ENCODE peak calls at places on chromosome 11, in five cellular contexts. Z is lung, V is psoas muscle, S is BE2C, H is IMR-90. E is an unnamed sample. For H3K4me1, the result is how much of the 10 kb centered on the place peaks cover.

GRCh38 chr11:118435893-118436624 is at the start of gene KMT2A:
- DNase-seq in Z (peak), V (peak), S (peak), H (peak), E (peak)

GRCh38 chr11:113732092-113732491 is 26.0 kb upstream of the TMPRSS5 start:
- DNase-seq in Z (no peak), V (no peak), S (no peak), H (no peak), E (no peak)

GRCh38 chr11:100671471-100671870 is 15.6 kb upstream of the ARHGAP42 start:
- DNase-seq in Z (no peak), V (no peak), S (no peak), H (peak), E (no peak)

GRCh38 chr11:43947815-43948214 is 5.4 kb downstream of the C11orf96 start:
- DNase-seq in Z (no peak), V (no peak), S (peak), H (no peak), E (no peak)

GRCh38 chr11:103806130-103806900 is 230.1 kb upstream of the DDI1 start:
- DNase-seq in Z (no peak), V (no peak), S (no peak), H (peak), E (no peak)

GRCh38 chr11:67057410-67057757 is 737 bp downstream of the RHOD start:
- DNase-seq in Z (no peak), V (peak), S (no peak), H (no peak), E (no peak)

GRCh38 chr11:34749666-34750659 is 129.1 kb downstream of the EHF start:
- DNase-seq in Z (peak), V (peak), S (no peak), H (peak), E (no peak)

GRCh38 chr11:24760681-24761080 is 263.8 kb downstream of the LUZP2 start:
- DNase-seq in Z (no peak), V (no peak), S (no peak), H (peak), E (no peak)

GRCh38 chr11:27084407-27084985 is 43.9 kb downstream of the BBOX1 start:
- DNase-seq in Z (no peak), V (no peak), S (no peak), H (peak), E (no peak)

GRCh38 chr11:28521075-28521474 is 412.9 kb downstream of the METTL15 start:
- DNase-seq in Z (no peak), V (no peak), S (no peak), H (peak), E (no peak)

GRCh38 chr11:112161012-112161411 is 2.9 kb downstream of the IL18 start:
- DNase-seq in Z (no peak), V (no peak), S (no peak), H (no peak), E (no peak)

GRCh38 chr11:117182551-117182935 is 4.0 kb downstream of the SIDT2 start:
- DNase-seq in Z (no peak), V (no peak), S (no peak), H (no peak), E (no peak)

GRCh38 chr11:117998664-117999353 is 12.6 kb downstream of the IL10RA start:
- DNase-seq in Z (no peak), V (no peak), S (no peak), H (no peak), E (no peak)

GRCh38 chr11:20980736-20981135 is 311.4 kb downstream of the NELL1 start:
- DNase-seq in Z (no peak), V (no peak), S (no peak), H (no peak), E (no peak)

GRCh38 chr11:44030276-44030932 is 17.4 kb upstream of the ACCSL start:
- DNase-seq in Z (peak), V (no peak), S (no peak), H (peak), E (no peak)

GRCh38 chr11:100709233-100709999 is 22.3 kb downstream of the ARHGAP42 start:
- DNase-seq in Z (no peak), V (no peak), S (no peak), H (peak), E (no peak)

GRCh38 chr11:76637491-76638266 is 32.9 kb downstream of the LRRC32 start:
- DNase-seq in Z (no peak), V (peak), S (no peak), H (no peak), E (no peak)

GRCh38 chr11:130828741-130829140 is 87.5 kb downstream of the SNX19 start:
- DNase-seq in Z (no peak), V (peak), S (no peak), H (no peak), E (no peak)

GRCh38 chr11:69697861-69698260 is 6.0 kb downstream of the FGF19 start:
- DNase-seq in Z (no peak), V (no peak), S (no peak), H (no peak), E (no peak)

GRCh38 chr11:102955624-102956023 is at the start of gene MMP13:
- DNase-seq in Z (no peak), V (no peak), S (no peak), H (no peak), E (no peak)

GRCh38 chr11:62145261-62145871 is 21.6 kb downstream of the INCENP start:
- DNase-seq in Z (no peak), V (no peak), S (no peak), H (no peak), E (no peak)

GRCh38 chr11:132289590-132290256 is 919.3 kb downstream of the NTM start:
- DNase-seq in Z (no peak), V (no peak), S (no peak), H (no peak), E (no peak)

GRCh38 chr11:47156951-47157350 is 19.7 kb downstream of the ARFGAP2 start:
- DNase-seq in Z (no peak), V (no peak), S (no peak), H (no peak), E (no peak)

GRCh38 chr11:85236211-85236610 is 390.9 kb downstream of the DLG2 start:
- DNase-seq in Z (no peak), V (no peak), S (no peak), H (no peak), E (no peak)

DNA sequence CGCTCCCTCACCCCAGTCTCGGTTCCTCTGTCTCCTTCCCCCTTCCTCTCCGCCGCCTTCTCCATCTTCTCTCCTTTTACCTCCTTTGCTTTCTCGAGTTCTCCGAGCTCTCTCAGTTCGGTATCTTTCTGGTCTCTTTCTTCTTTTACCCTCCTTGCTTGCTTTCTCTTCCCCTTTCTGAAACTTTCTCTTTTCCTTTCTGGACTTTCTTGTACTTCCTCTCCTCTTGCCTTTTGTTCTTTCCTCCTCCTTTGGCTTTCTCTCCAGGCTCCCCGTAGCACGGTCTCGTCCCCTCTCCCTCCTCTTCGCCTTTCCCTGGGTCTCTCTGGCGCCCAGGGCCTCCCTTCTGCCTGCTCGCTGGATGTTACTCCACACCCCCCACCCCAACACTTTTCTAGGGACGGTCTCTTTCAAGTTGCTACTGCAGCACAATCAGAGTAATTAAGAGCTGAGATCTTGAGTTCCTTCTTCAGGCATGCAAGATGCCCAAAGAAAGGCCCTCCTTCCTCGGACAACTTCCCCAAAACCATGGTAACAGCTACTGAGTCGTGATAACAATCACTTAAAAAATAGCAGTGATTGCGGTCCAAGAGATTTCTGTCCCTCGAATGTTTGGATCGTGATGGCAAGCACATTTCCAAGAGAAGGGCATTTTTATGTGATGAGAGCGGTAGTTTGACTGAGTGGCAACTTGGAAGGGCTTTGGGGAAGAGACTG is 487 bp upstream of the TENM4 start:
- DNase-seq in Z (no peak), V (no peak), S (no peak), H (peak), E (no peak)
- H3K4me1 ChIP-seq in Z (under half), V (under half), S (under half), H (under half), E (under half)

GRCh38 chr11:17513853-17514252 is 30.4 kb downstream of the USH1C start:
- DNase-seq in Z (no peak), V (no peak), S (no peak), H (no peak), E (no peak)

GRCh38 chr11:17510507-17511206 is 33.6 kb downstream of the USH1C start:
- DNase-seq in Z (no peak), V (no peak), S (no peak), H (no peak), E (no peak)

GRCh38 chr11:17514476-17514875 is 29.7 kb downstream of the USH1C start:
- DNase-seq in Z (no peak), V (no peak), S (no peak), H (no peak), E (no peak)

GRCh38 chr11:17511571-17511970 is 32.6 kb downstream of the USH1C start:
- DNase-seq in Z (no peak), V (no peak), S (no peak), H (no peak), E (no peak)

GRCh38 chr11:17512101-17512500 is 32.1 kb downstream of the USH1C start:
- DNase-seq in Z (no peak), V (no peak), S (no peak), H (no peak), E (no peak)
- H3K4me1 ChIP-seq in Z (under half), V (under half), S (under half), H (under half), E (under half)

GRCh38 chr11:13297308-13297916 is 19.8 kb downstream of the BMAL1 start:
- DNase-seq in Z (no peak), V (no peak), S (no peak), H (no peak), E (no peak)

GRCh38 chr11:13297917-13298356 is 20.3 kb downstream of the BMAL1 start:
- DNase-seq in Z (peak), V (no peak), S (no peak), H (no peak), E (no peak)

GRCh38 chr11:13302440-13302958 is 24.9 kb downstream of the BMAL1 start:
- DNase-seq in Z (peak), V (no peak), S (no peak), H (no peak), E (no peak)

GRCh38 chr11:13301522-13301921 is 23.9 kb downstream of the BMAL1 start:
- DNase-seq in Z (no peak), V (no peak), S (no peak), H (no peak), E (no peak)

GRCh38 chr11:13298765-13299164 is 21.2 kb downstream of the BMAL1 start:
- DNase-seq in Z (no peak), V (no peak), S (peak), H (no peak), E (no peak)
- H3K4me1 ChIP-seq in Z (under half), V (half or more), S (under half), H (under half), E (under half)

GRCh38 chr11:45076761-45077160 is 69.7 kb upstream of the PRDM11 start:
- DNase-seq in Z (no peak), V (no peak), S (no peak), H (no peak), E (no peak)

GRCh38 chr11:45078236-45079074 is 68.0 kb upstream of the PRDM11 start:
- DNase-seq in Z (no peak), V (no peak), S (peak), H (no peak), E (no peak)

GRCh38 chr11:45073575-45074225 is 72.7 kb upstream of the PRDM11 start:
- DNase-seq in Z (no peak), V (no peak), S (no peak), H (no peak), E (no peak)

GRCh38 chr11:45075519-45075918 is 70.9 kb upstream of the PRDM11 start:
- DNase-seq in Z (no peak), V (no peak), S (no peak), H (no peak), E (no peak)

GRCh38 chr11:45075952-45076351 is 70.5 kb upstream of the PRDM11 start:
- DNase-seq in Z (no peak), V (no peak), S (no peak), H (no peak), E (no peak)
- H3K4me1 ChIP-seq in Z (under half), V (under half), S (under half), H (under half), E (under half)

GRCh38 chr11:3866836-3867208 is 11.4 kb downstream of the STIM1 start:
- DNase-seq in Z (no peak), V (no peak), S (no peak), H (no peak), E (no peak)
- H3K4me1 ChIP-seq in Z (under half), V (half or more), S (under half), H (under half), E (under half)

DNA sequence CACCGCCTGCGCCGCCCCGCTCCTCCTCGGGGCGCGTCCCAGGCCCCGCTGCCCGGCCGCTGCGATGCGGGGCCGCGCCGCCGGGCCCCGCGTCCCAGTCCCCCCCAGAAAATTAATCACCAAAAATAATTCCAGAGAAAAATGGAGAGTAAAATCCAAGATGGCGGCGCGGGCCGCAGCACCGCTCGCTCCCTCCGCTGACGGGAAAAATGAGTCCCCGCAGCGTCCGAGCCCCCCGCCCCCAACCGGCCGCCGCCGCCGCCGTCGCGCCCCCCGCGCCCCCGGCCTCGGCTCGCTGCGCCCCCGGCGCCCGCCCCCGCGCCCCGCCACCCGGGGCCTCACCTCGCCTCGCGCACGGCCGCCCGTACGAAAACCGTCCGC is at the start of gene KMT5B:
- DNase-seq in Z (peak), V (peak), S (no peak), H (peak), E (no peak)
- H3K4me1 ChIP-seq in Z (under half), V (half or more), S (under half), H (under half), E (under half)

GRCh38 chr11:64844330-64845124 is at the start of gene CDC42BPG:
- DNase-seq in Z (peak), V (no peak), S (peak), H (peak), E (no peak)

GRCh38 chr11:64846998-64847666 is 2.7 kb upstream of the CDC42BPG start:
- DNase-seq in Z (peak), V (peak), S (peak), H (peak), E (peak)

GRCh38 chr11:64842851-64843841 is 1.3 kb downstream of the CDC42BPG start:
- DNase-seq in Z (no peak), V (no peak), S (no peak), H (no peak), E (no peak)

GRCh38 chr11:64843971-64844329 is 503 bp downstream of the CDC42BPG start:
- DNase-seq in Z (no peak), V (no peak), S (no peak), H (no peak), E (no peak)

GRCh38 chr11:64845125-64845735 is 777 bp upstream of the CDC42BPG start:
- DNase-seq in Z (no peak), V (no peak), S (no peak), H (no peak), E (no peak)
- H3K4me1 ChIP-seq in Z (under half), V (under half), S (under half), H (under half), E (under half)

GRCh38 chr11:96337541-96338530 is 5.2 kb downstream of the MAML2 start:
- DNase-seq in Z (no peak), V (no peak), S (no peak), H (peak), E (no peak)
- H3K4me1 ChIP-seq in Z (under half), V (under half), S (under half), H (under half), E (under half)

E was measured in Panc1.